ENCODE peak calls at places on chromosomes 5 and 9, in seven cellular contexts. E is skeletal muscle cell, I is choroid plexus epithelial cell, J is HT1080, K is HS-5, X is activated T-cell treated with anti-CD3 and anti-CD28 coated beads for 1 hour, Q is EH. V is an unnamed sample.

GRCh38 chr5:172163346-172163745 is 24.7 kb downstream of the STK10 start:
- DNase-seq in X (no peak), I (no peak), E (no peak), J (no peak), Q (peak), K (no peak), V (no peak)

GRCh38 chr9:33130501-33130900 is 36.6 kb downstream of the B4GALT1 start:
- DNase-seq in E (peak), K (no peak), J (peak), X (no peak), I (peak), Q (peak), V (no peak)

GRCh38 chr9:117772960-117773359 is 68.8 kb downstream of the TLR4 start:
- DNase-seq in J (peak), Q (peak), X (no peak), E (peak), I (peak), K (peak), V (peak)

GRCh38 chr9:125541840-125542243 is 165.2 kb downstream of the MAPKAP1 start:
- DNase-seq in Q (no peak), E (no peak), K (no peak), J (no peak), I (no peak), X (no peak), V (no peak)

GRCh38 chr5:57663466-57663865 is 180.9 kb upstream of the ACTBL2 start:
- DNase-seq in X (no peak), I (no peak), K (no peak), J (no peak), E (no peak), Q (no peak), V (no peak)

GRCh38 chr5:476102-476813 is 33.3 kb downstream of the EXOC3 start:
- DNase-seq in E (no peak), Q (no peak), J (no peak), I (no peak), K (no peak), X (no peak), V (no peak)

GRCh38 chr9:88373018-88373417 is 15.2 kb upstream of the SPIN1 start:
- DNase-seq in I (no peak), Q (no peak), K (no peak), J (no peak), E (no peak), X (no peak), V (no peak)

GRCh38 chr5:173328896-173329369 is 719 bp upstream of the STC2 start:
- DNase-seq in I (peak), E (peak), K (no peak), J (peak), X (no peak), Q (peak), V (no peak)

GRCh38 chr9:83418283-83418682 is 119.9 kb downstream of the FRMD3 start:
- DNase-seq in Q (peak), J (no peak), I (no peak), K (no peak), X (no peak), E (no peak), V (no peak)

GRCh38 chr5:141845371-141845821 is 32.8 kb downstream of the PCDH1 start:
- DNase-seq in K (no peak), Q (peak), E (no peak), J (no peak), I (no peak), X (no peak), V (no peak)

GRCh38 chr5:177537389-177538361 is 16.7 kb downstream of the FAM193B start:
- DNase-seq in J (peak), Q (peak), K (peak), E (peak), I (peak), X (no peak), V (peak)

GRCh38 chr9:107667269-107667681 is 177.7 kb upstream of the KLF4 start:
- DNase-seq in K (no peak), J (no peak), I (peak), X (no peak), Q (no peak), E (no peak), V (no peak)

GRCh38 chr9:26169684-26170083 is 491.4 kb upstream of the TUSC1 start:
- DNase-seq in E (no peak), X (no peak), K (no peak), Q (peak), J (peak), I (no peak), V (no peak)

GRCh38 chr9:96612105-96612965 is 7.3 kb downstream of the CDC14B start:
- DNase-seq in X (no peak), J (peak), Q (peak), K (peak), E (peak), I (peak), V (peak)

GRCh38 chr5:84383816-84384603 is 670 bp downstream of the EDIL3 start:
- DNase-seq in J (peak), K (no peak), X (no peak), E (no peak), Q (peak), I (peak), V (no peak)

GRCh38 chr9:27118916-27119315 is 9.9 kb downstream of the TEK start:
- DNase-seq in K (no peak), I (peak), Q (peak), X (no peak), J (peak), E (no peak), V (peak)

GRCh38 chr5:175344331-175345200 is 99.4 kb downstream of the DRD1 start:
- DNase-seq in J (peak), Q (peak), I (no peak), E (no peak), X (no peak), K (peak), V (peak)

GRCh38 chr5:68433921-68434879 is 218.6 kb downstream of the PIK3R1 start:
- DNase-seq in X (peak), I (peak), J (peak), E (peak), Q (peak), K (peak), V (peak)

GRCh38 chr9:128056086-128056485 is 11.0 kb downstream of the NAIF1 start:
- DNase-seq in Q (no peak), X (no peak), K (no peak), J (no peak), I (no peak), E (no peak), V (no peak)

GRCh38 chr5:142973932-142974331 is 203.8 kb downstream of the ARHGAP26 start:
- DNase-seq in I (no peak), J (no peak), Q (no peak), E (no peak), X (no peak), K (no peak), V (no peak)